ENCODE peak calls at places on chromosomes 5 and 9, in five cellular contexts. K is HFF-Myc, L is T-helper 1 cell, U is NCI-H2081, X is NCI-H1105 treated with DMSO at 0.1 percent for 48 hours. A is an unnamed sample.

GRCh38 chr9:134330590-134330989 is 4.3 kb downstream of the RXRA start:
- DNase-seq in L (no peak), K (no peak), U (no peak), X (no peak), A (no peak)

GRCh38 chr9:98962861-98963260 is 19.2 kb downstream of the COL15A1 start:
- DNase-seq in L (no peak), K (no peak), X (no peak), U (no peak), A (no peak)

GRCh38 chr5:11064763-11065450 is 303.9 kb upstream of the DAP start:
- DNase-seq in U (no peak), L (no peak), K (no peak), X (no peak), A (no peak)

GRCh38 chr9:96559339-96559943 is 60.2 kb downstream of the CDC14B start:
- DNase-seq in K (no peak), U (no peak), L (no peak), X (no peak), A (no peak)

GRCh38 chr5:133292300-133292699 is 240.5 kb downstream of the HSPA4 start:
- DNase-seq in U (no peak), L (no peak), X (no peak), K (no peak), A (no peak)

GRCh38 chr5:6858419-6858818 is 145.2 kb downstream of the TENT4A start:
- DNase-seq in X (no peak), K (no peak), U (no peak), L (no peak), A (no peak)

GRCh38 chr9:130260816-130261765 is 4.5 kb upstream of the HMCN2 start:
- DNase-seq in U (no peak), L (no peak), X (no peak), K (no peak), A (no peak)

GRCh38 chr5:141493500-141494422 is 4.9 kb downstream of the PCDHGC5 start:
- DNase-seq in L (no peak), K (no peak), U (no peak), X (no peak), A (no peak)

GRCh38 chr5:163585206-163585605 is 79.8 kb downstream of the MAT2B start:
- DNase-seq in K (no peak), U (no peak), L (no peak), X (no peak), A (no peak)

GRCh38 chr9:93680445-93681315 is 104.3 kb downstream of the PHF2 start:
- DNase-seq in X (no peak), L (no peak), U (no peak), K (no peak), A (no peak)

GRCh38 chr5:124876983-124877382 is 130.5 kb upstream of the ZNF608 start:
- DNase-seq in U (no peak), K (no peak), L (no peak), X (no peak), A (no peak)

GRCh38 chr5:55626805-55627204 is 85.3 kb downstream of the SLC38A9 start:
- DNase-seq in X (no peak), U (no peak), K (no peak), L (no peak), A (no peak)

GRCh38 chr9:34375901-34376595 is 650 bp downstream of the MYORG start:
- DNase-seq in K (no peak), X (peak; percentile 21), U (peak; percentile 36), L (peak; percentile 40), A (no peak)

GRCh38 chr5:14036514-14036913 is 92.0 kb upstream of the DNAH5 start:
- DNase-seq in L (no peak), K (peak; percentile 52), U (no peak), X (no peak), A (no peak)

GRCh38 chr5:151092750-151093149 is 11.9 kb upstream of the TNIP1 start:
- DNase-seq in U (no peak), K (no peak), L (no peak), X (no peak), A (no peak)

GRCh38 chr9:87644659-87645058 is 81.3 kb upstream of the CTSL start:
- DNase-seq in L (no peak), X (no peak), U (no peak), K (no peak), A (no peak)

GRCh38 chr9:126459965-126460843 is 133.6 kb downstream of the MVB12B start:
- DNase-seq in U (no peak), X (no peak), L (no peak), K (no peak), A (no peak)

GRCh38 chr9:132806723-132807421 is 71.2 kb downstream of the AK8 start:
- DNase-seq in X (no peak), U (no peak), K (no peak), L (no peak), A (peak; percentile 56)

GRCh38 chr9:104899759-104900247 is 28.2 kb downstream of the ABCA1 start:
- DNase-seq in U (no peak), L (no peak), X (no peak), K (no peak), A (no peak)

GRCh38 chr9:98002808-98003207 is 19.7 kb downstream of the ANP32B start:
- DNase-seq in L (no peak), K (no peak), U (no peak), X (no peak), A (no peak)

GRCh38 chr5:39518516-39518915 is 93.7 kb upstream of the DAB2 start:
- DNase-seq in X (no peak), K (peak; percentile 59), U (peak; percentile 12), L (no peak), A (no peak)

GRCh38 chr9:95852059-95853032 is 23.1 kb upstream of the ERCC6L2 start:
- DNase-seq in K (no peak), L (no peak), U (peak; percentile 6), X (peak; percentile 44), A (no peak)

GRCh38 chr9:133950206-133950915 is 41.8 kb downstream of the VAV2 start:
- DNase-seq in U (no peak), X (peak; percentile 4), K (peak; percentile 16), L (no peak), A (no peak)

GRCh38 chr9:137589441-137590122 is 730 bp downstream of the ZMYND19 start:
- DNase-seq in X (no peak), U (peak; percentile 13), K (no peak), L (no peak), A (no peak)

GRCh38 chr9:137089232-137089947 is 2.6 kb downstream of the MAN1B1 start:
- DNase-seq in X (no peak), K (no peak), U (no peak), L (no peak), A (no peak)

A was measured in H1.